ENCODE peak calls at places on chromosomes 12 and 14, in eight cellular contexts. V is AG10803, N is A673, G is H1, D is astrocyte, L is neural crest cell, Z is MM.1S, Q is breast epithelium. Y is an unnamed sample.

GRCh38 chr14:74647834-74648361 is 35.9 kb upstream of the LTBP2 start:
- DNase-seq in V (no peak), N (peak; percentile 53), G (no peak), D (no peak), L (no peak), Z (no peak), Q (no peak), Y (no peak)

GRCh38 chr14:95155044-95155443 is 2.3 kb downstream of the DICER1 start:
- DNase-seq in V (no peak), N (no peak), G (no peak), D (no peak), L (no peak), Z (no peak), Q (no peak), Y (no peak)

GRCh38 chr12:23359975-23360638 is 589.4 kb downstream of the SOX5 start:
- DNase-seq in V (no peak), N (no peak), G (no peak), D (no peak), L (no peak), Z (no peak), Q (no peak), Y (no peak)

GRCh38 chr12:116332705-116333380 is 55.4 kb upstream of the MED13L start:
- DNase-seq in V (no peak), N (no peak), G (no peak), D (no peak), L (no peak), Z (no peak), Q (no peak), Y (no peak)

GRCh38 chr12:2044165-2044564 is 8.6 kb upstream of the CACNA1C start:
- DNase-seq in V (no peak), N (no peak), G (no peak), D (no peak), L (no peak), Z (no peak), Q (no peak), Y (no peak)

GRCh38 chr14:24274101-24274543 is 2.7 kb upstream of the RABGGTA start:
- DNase-seq in V (no peak), N (no peak), G (no peak), D (no peak), L (no peak), Z (peak; percentile 23), Q (no peak), Y (no peak)

GRCh38 chr12:132285311-132285741 is 44.1 kb downstream of the GALNT9 start:
- DNase-seq in V (no peak), N (no peak), G (no peak), D (no peak), L (no peak), Z (no peak), Q (no peak), Y (no peak)

GRCh38 chr14:64970776-64971451 is 1.2 kb downstream of the RAB15 start:
- DNase-seq in V (peak; percentile 31), N (no peak), G (no peak), D (no peak), L (no peak), Z (no peak), Q (no peak), Y (no peak)

GRCh38 chr12:52522346-52523011 is 2.3 kb upstream of the KRT5 start:
- DNase-seq in V (peak; percentile 84), N (peak; percentile 29), G (peak; percentile 27), D (peak; percentile 30), L (no peak), Z (no peak), Q (no peak), Y (no peak)

GRCh38 chr12:118404876-118405521 is 28.6 kb downstream of the SUDS3 start:
- DNase-seq in V (peak; percentile 61), N (peak; percentile 67), G (peak; percentile 73), D (peak; percentile 37), L (peak; percentile 77), Z (peak; percentile 45), Q (no peak), Y (peak; percentile 77)

GRCh38 chr14:28635387-28635786 is 131.2 kb upstream of the FOXG1 start:
- DNase-seq in V (peak; percentile 20), N (peak; percentile 48), G (no peak), D (peak; percentile 14), L (peak; percentile 41), Z (peak; percentile 15), Q (no peak), Y (no peak)

GRCh38 chr12:3882896-3883564 is 9.8 kb upstream of the PARP11 start:
- DNase-seq in V (no peak), N (peak; percentile 21), G (no peak), D (no peak), L (no peak), Z (peak; percentile 38), Q (no peak), Y (no peak)

GRCh38 chr14:59314019-59314608 is 125.6 kb downstream of the DAAM1 start:
- DNase-seq in V (no peak), N (no peak), G (no peak), D (no peak), L (no peak), Z (no peak), Q (no peak), Y (no peak)

GRCh38 chr14:22601456-22601855 is 3.4 kb downstream of the ABHD4 start:
- DNase-seq in V (no peak), N (no peak), G (no peak), D (no peak), L (no peak), Z (no peak), Q (no peak), Y (no peak)

GRCh38 chr12:56684745-56685369 is 3.2 kb downstream of the PTGES3 start:
- DNase-seq in V (no peak), N (peak; percentile 47), G (no peak), D (no peak), L (no peak), Z (peak; percentile 27), Q (peak; percentile 19), Y (no peak)

GRCh38 chr14:100077441-100077840 is 12.2 kb downstream of the EVL start:
- DNase-seq in V (no peak), N (no peak), G (no peak), D (no peak), L (no peak), Z (no peak), Q (no peak), Y (no peak)

GRCh38 chr12:124277394-124278222 is 17.3 kb upstream of the RFLNA start:
- DNase-seq in V (no peak), N (no peak), G (no peak), D (no peak), L (no peak), Z (peak; percentile 78), Q (no peak), Y (no peak)

GRCh38 chr12:23564454-23564853 is 385.0 kb downstream of the SOX5 start:
- DNase-seq in V (no peak), N (peak; percentile 84), G (no peak), D (no peak), L (no peak), Z (no peak), Q (no peak), Y (no peak)

DNA sequence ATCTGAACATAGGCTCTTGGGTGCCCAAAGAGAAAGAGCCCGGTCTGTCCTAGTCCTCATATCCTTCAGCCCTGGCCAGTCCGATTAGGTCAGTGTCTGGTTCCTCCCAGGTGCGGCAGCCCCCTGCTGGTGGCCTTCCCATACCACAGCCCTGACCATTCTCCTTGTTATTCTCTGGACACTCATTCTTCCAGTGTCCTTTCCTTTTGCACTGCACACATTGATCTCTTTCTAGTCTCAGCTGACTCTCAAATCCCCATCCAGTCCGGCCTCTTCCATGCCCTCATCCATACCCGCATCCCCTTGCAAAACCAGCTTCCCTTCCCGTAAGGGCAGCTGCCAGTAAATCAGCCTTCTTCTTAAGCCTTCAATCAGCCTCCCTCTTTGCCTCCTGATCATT is 1316.3 kb downstream of the TMEM121 start:
- DNase-seq in V (no peak), N (no peak), G (no peak), D (no peak), L (no peak), Z (no peak), Q (no peak), Y (no peak)
- TF ChIP-seq CTCF in V (no peak), N (peak; percentile 36), G (no peak), D (no peak), L (no peak), Z (peak; percentile 41), Q (no peak), Y (no peak)

GRCh38 chr12:121095544-121096198 is 37.0 kb upstream of the P2RX7 start:
- DNase-seq in V (peak; percentile 42), N (peak; percentile 87), G (peak; percentile 91), D (peak; percentile 11), L (peak; percentile 83), Z (peak; percentile 7), Q (peak; percentile 67), Y (peak; percentile 37)

GRCh38 chr12:121099779-121100178 is 32.9 kb upstream of the P2RX7 start:
- DNase-seq in V (no peak), N (no peak), G (no peak), D (no peak), L (no peak), Z (no peak), Q (no peak), Y (no peak)

GRCh38 chr12:121092034-121092433 is 40.6 kb upstream of the P2RX7 start:
- DNase-seq in V (no peak), N (no peak), G (no peak), D (no peak), L (no peak), Z (no peak), Q (no peak), Y (no peak)

GRCh38 chr12:121093487-121093891 is 39.2 kb upstream of the P2RX7 start:
- DNase-seq in V (no peak), N (no peak), G (no peak), D (no peak), L (no peak), Z (no peak), Q (no peak), Y (no peak)

DNA sequence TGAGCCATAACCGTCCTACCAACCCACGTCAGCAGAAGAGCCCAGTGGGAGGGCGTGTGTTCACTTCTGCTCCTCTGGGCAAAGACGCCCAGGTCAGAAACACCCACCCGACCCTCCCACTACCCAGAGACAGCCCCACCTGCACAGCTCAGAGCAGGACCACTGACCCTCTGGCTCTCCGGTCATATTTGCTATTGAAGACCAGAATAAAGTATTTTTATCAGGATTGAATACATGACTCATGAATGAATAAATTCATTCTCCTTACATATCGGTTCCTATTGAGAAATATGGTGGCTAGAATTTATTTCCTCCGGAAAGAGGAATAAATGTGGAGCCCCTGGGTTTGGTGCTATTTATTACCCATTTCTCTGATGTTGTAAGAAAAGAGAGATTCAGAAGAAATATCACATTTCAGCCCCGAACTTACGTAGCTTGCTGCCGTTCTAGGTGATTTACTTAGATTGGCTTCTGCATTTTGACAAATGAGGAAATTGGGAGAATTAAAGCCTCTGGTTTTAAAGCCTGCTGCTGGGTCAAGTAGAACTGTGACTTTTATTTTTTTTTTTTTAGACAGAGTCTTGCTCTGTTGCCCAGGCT is 36.4 kb upstream of the P2RX7 start:
- DNase-seq in V (no peak), N (peak; percentile 21), G (no peak), D (no peak), L (no peak), Z (no peak), Q (no peak), Y (no peak)
- TF ChIP-seq CTCF in V (no peak), N (no peak), G (no peak), D (no peak), L (peak; percentile 9), Z (no peak), Q (no peak), Y (no peak)

GRCh38 chr14:103507751-103508150 is 14.9 kb downstream of the CKB start:
- DNase-seq in V (no peak), N (no peak), G (no peak), D (no peak), L (no peak), Z (no peak), Q (no peak), Y (no peak)
- TF ChIP-seq CTCF in V (no peak), N (no peak), G (no peak), D (no peak), L (no peak), Z (no peak), Q (no peak), Y (no peak)

GRCh38 chr12:43290836-43291235 is 261.2 kb downstream of the ADAMTS20 start:
- DNase-seq in V (no peak), N (no peak), G (no peak), D (no peak), L (no peak), Z (no peak), Q (no peak), Y (no peak)
- TF ChIP-seq CTCF in V (no peak), N (no peak), G (no peak), D (no peak), L (no peak), Z (no peak), Q (no peak), Y (no peak)

Y was measured in omental fat pad.